ENCODE peak calls at places on chromosomes 4 and X, in four cellular contexts. One of them, this sample, is unnamed. For H3K36me3, the result is how much of the 10 kb centered on the place peaks cover.

GRCh38 chr4:123577507-123577906 is 180.9 kb downstream of the SPRY1 start:
- DNase-seq in testis: no peak
- DNase-seq in CD8-positive, alpha-beta T cell: no peak
- DNase-seq in tibial artery: no peak
- DNase-seq in this sample: no peak

GRCh38 chr4:80188801-80189458 is 8.4 kb upstream of the PRDM8 start:
- DNase-seq in testis: no peak
- DNase-seq in tibial artery: no peak
- DNase-seq in CD8-positive, alpha-beta T cell: no peak
- DNase-seq in this sample: no peak

GRCh38 chr4:77911842-77912450 is 49.3 kb downstream of the MRPL1 start:
- DNase-seq in testis: no peak
- DNase-seq in CD8-positive, alpha-beta T cell: no peak
- DNase-seq in tibial artery: no peak
- DNase-seq in this sample: no peak

GRCh38 chrX:22135171-22135711 is 103.1 kb downstream of the PHEX start:
- DNase-seq in tibial artery: no peak
- DNase-seq in CD8-positive, alpha-beta T cell: no peak
- DNase-seq in testis: no peak
- DNase-seq in this sample: no peak

GRCh38 chrX:21745756-21746155 is 12.2 kb downstream of the SMPX start:
- DNase-seq in CD8-positive, alpha-beta T cell: peak
- DNase-seq in testis: peak
- DNase-seq in tibial artery: peak
- DNase-seq in this sample: no peak

GRCh38 chrX:3052864-3053263 is 11.6 kb downstream of the ARSF start:
- DNase-seq in testis: no peak
- DNase-seq in tibial artery: no peak
- DNase-seq in CD8-positive, alpha-beta T cell: no peak
- DNase-seq in this sample: no peak

GRCh38 chr4:15457401-15458201 is 12.1 kb upstream of the CC2D2A start:
- DNase-seq in tibial artery: no peak
- DNase-seq in testis: no peak
- DNase-seq in CD8-positive, alpha-beta T cell: no peak
- DNase-seq in this sample: peak

GRCh38 chr4:30208731-30209435 is 511.3 kb upstream of the PCDH7 start:
- DNase-seq in tibial artery: no peak
- DNase-seq in CD8-positive, alpha-beta T cell: no peak
- DNase-seq in testis: no peak
- DNase-seq in this sample: no peak

GRCh38 chr4:183831026-183831446 is 74.1 kb upstream of the STOX2 start:
- DNase-seq in tibial artery: no peak
- DNase-seq in testis: no peak
- DNase-seq in CD8-positive, alpha-beta T cell: no peak
- DNase-seq in this sample: no peak

GRCh38 chr4:8820178-8821102 is 51.2 kb downstream of the HMX1 start:
- DNase-seq in testis: peak
- DNase-seq in CD8-positive, alpha-beta T cell: no peak
- DNase-seq in tibial artery: no peak
- DNase-seq in this sample: peak

GRCh38 chrX:19532709-19533108 is 17.4 kb upstream of the MAP3K15 start:
- DNase-seq in testis: no peak
- DNase-seq in CD8-positive, alpha-beta T cell: no peak
- DNase-seq in tibial artery: no peak
- DNase-seq in this sample: no peak

GRCh38 chr4:67635331-67635730 is 65.6 kb downstream of the UBA6 start:
- DNase-seq in testis: no peak
- DNase-seq in CD8-positive, alpha-beta T cell: no peak
- DNase-seq in tibial artery: no peak
- DNase-seq in this sample: no peak

GRCh38 chr4:97500423-97500822 is 642.9 kb downstream of the STPG2 start:
- DNase-seq in CD8-positive, alpha-beta T cell: no peak
- DNase-seq in testis: no peak
- DNase-seq in tibial artery: no peak
- DNase-seq in this sample: no peak

GRCh38 chr4:89105726-89106125 is 5.6 kb upstream of the TIGD2 start:
- DNase-seq in CD8-positive, alpha-beta T cell: no peak
- DNase-seq in testis: no peak
- DNase-seq in tibial artery: no peak
- DNase-seq in this sample: no peak

GRCh38 chrX:136059350-136059749 is 74.1 kb downstream of the SLC9A6 start:
- DNase-seq in tibial artery: no peak
- DNase-seq in CD8-positive, alpha-beta T cell: no peak
- DNase-seq in testis: no peak
- DNase-seq in this sample: no peak

GRCh38 chrX:69195197-69195596 is 29.9 kb upstream of the PJA1 start:
- DNase-seq in CD8-positive, alpha-beta T cell: no peak
- DNase-seq in tibial artery: no peak
- DNase-seq in testis: no peak
- DNase-seq in this sample: no peak

GRCh38 chr4:123406862-123407261 is 10.3 kb downstream of the SPRY1 start:
- DNase-seq in tibial artery: no peak
- DNase-seq in CD8-positive, alpha-beta T cell: no peak
- DNase-seq in testis: no peak
- DNase-seq in this sample: no peak

DNA sequence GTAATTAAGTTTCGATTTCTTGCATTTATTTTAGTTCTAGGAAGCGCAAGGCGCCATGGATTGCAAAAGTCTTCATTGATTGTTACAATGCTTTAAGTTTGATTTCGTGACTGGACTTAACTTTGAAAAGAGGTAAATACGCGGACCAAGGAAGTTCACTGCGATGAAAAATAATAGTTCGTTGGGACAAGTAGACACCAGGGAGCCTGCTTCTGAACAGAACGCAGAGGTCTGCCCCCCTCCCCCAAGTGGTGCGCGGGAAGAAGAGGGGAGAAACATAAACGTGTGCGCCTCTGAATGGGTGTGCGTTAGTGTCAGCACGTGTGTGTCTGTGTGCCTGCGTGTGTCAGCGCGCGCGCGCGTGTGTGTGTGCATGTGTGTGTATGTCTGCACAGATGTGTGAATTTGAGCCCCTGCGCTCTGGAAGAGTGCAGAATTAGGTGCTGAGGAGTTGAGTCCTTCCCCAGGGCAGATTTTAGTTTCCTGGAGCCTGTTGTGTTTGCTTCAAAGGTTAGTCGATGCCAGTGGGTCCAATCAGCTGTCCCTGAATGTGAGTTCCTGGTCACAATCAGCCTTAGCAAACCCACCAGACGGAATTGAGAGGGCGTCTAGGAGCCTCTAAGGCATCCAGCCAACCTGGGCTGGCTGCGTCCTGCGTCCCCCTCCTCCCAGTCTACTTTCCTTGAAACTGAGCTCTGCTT is 5.8 kb upstream of the POU4F2 start:
- DNase-seq in testis: no peak
- DNase-seq in CD8-positive, alpha-beta T cell: no peak
- DNase-seq in tibial artery: no peak
- DNase-seq in this sample: no peak
- H3K4me3 ChIP-seq in testis: no peak
- H3K4me3 ChIP-seq in CD8-positive, alpha-beta T cell: no peak
- H3K4me3 ChIP-seq in tibial artery: no peak
- H3K4me3 ChIP-seq in this sample: no peak

DNA sequence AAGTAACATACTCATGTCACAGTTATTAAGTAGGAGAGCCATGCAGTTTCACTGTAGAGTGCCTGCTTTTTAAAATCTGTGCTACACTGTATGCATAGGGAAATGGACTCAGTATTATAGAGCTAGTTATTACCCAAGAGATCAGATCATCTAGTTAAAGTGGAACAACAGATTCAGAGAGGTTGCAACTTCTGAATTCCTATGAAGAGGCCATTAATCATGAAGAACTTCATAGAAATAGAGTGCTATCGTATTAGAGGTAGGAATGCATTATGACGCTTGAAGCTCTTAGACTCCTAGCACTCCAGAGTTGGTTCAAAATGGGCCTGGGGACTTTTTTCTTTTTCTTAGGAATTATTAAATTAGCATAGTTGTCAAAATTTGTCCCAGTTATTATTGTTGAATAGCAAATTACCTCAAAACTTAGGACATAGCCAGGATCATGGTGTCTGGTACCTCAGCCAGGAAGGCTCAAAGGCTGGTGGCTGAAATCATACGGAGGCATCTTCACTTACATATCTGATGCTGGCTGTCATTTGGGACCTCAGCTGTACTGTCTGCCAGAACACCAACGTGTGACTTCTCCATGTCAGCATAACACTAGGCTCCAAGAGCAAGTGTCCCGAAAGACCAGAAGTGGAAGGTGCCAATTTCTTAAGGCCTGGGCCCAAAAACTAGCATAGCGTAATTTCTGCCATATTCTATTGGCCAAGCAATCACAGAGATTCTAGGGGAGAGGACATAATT is 125.7 kb downstream of the STAG2 start:
- DNase-seq in testis: no peak
- DNase-seq in CD8-positive, alpha-beta T cell: no peak
- DNase-seq in tibial artery: no peak
- DNase-seq in this sample: no peak
- H3K36me3 ChIP-seq in testis: under half
- H3K36me3 ChIP-seq in CD8-positive, alpha-beta T cell: under half
- H3K36me3 ChIP-seq in tibial artery: under half
- H3K36me3 ChIP-seq in this sample: under half

GRCh38 chrX:141736656-141737055 is 38.1 kb upstream of the SPANXD start:
- DNase-seq in CD8-positive, alpha-beta T cell: no peak
- DNase-seq in testis: no peak
- DNase-seq in tibial artery: no peak
- DNase-seq in this sample: no peak
- H3K4me3 ChIP-seq in CD8-positive, alpha-beta T cell: no peak
- H3K4me3 ChIP-seq in testis: no peak
- H3K4me3 ChIP-seq in tibial artery: no peak
- H3K4me3 ChIP-seq in this sample: no peak

DNA sequence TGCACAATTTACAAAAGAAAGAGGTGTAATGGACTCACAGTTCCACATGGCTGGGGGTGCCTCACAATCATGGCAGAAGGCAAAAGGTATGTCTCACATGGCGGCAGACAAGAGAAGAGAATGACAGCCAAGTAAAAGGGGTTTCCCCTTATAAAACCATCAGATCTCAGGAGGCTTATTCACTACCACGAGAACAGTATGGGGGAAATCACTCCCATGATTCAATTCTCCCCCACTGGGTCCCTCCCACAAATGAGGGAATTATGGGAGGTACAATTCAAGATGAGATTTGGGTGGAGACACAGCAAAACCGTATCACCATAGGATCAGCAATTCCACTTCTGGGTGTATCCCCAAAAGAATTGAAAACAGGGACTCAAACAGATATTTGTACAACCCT is 97.5 kb upstream of the STX18 start:
- DNase-seq in testis: no peak
- DNase-seq in CD8-positive, alpha-beta T cell: no peak
- DNase-seq in tibial artery: no peak
- DNase-seq in this sample: no peak
- H3K36me3 ChIP-seq in testis: under half
- H3K36me3 ChIP-seq in CD8-positive, alpha-beta T cell: under half
- H3K36me3 ChIP-seq in tibial artery: under half
- H3K36me3 ChIP-seq in this sample: under half

GRCh38 chrX:119479845-119480244 is 11.6 kb downstream of the SLC25A5 start:
- DNase-seq in tibial artery: no peak
- DNase-seq in CD8-positive, alpha-beta T cell: no peak
- DNase-seq in testis: no peak
- DNase-seq in this sample: no peak

GRCh38 chrX:119478504-119478903 is 10.3 kb downstream of the SLC25A5 start:
- DNase-seq in testis: no peak
- DNase-seq in tibial artery: no peak
- DNase-seq in CD8-positive, alpha-beta T cell: no peak
- DNase-seq in this sample: no peak

GRCh38 chrX:119474615-119475388 is 6.6 kb downstream of the SLC25A5 start:
- DNase-seq in testis: no peak
- DNase-seq in CD8-positive, alpha-beta T cell: no peak
- DNase-seq in tibial artery: no peak
- DNase-seq in this sample: no peak

GRCh38 chrX:119475389-119476101 is 7.3 kb downstream of the SLC25A5 start:
- DNase-seq in CD8-positive, alpha-beta T cell: no peak
- DNase-seq in tibial artery: no peak
- DNase-seq in testis: no peak
- DNase-seq in this sample: no peak

GRCh38 chrX:119477812-119478232 is 9.6 kb downstream of the SLC25A5 start:
- DNase-seq in tibial artery: peak
- DNase-seq in CD8-positive, alpha-beta T cell: no peak
- DNase-seq in testis: no peak
- DNase-seq in this sample: no peak
- H3K4me3 ChIP-seq in tibial artery: no peak
- H3K4me3 ChIP-seq in CD8-positive, alpha-beta T cell: no peak
- H3K4me3 ChIP-seq in testis: no peak
- H3K4me3 ChIP-seq in this sample: no peak